ENCODE peak calls at places on chromosomes 1 and 21, in four cellular contexts. I is Right ventricle myocardium superior, R is SW480, D is RWPE1. G is an unnamed sample.

GRCh38 chr1:182779530-182779929 is 10.0 kb upstream of the NPL start:
- DNase-seq in I (no peak), R (no peak), D (no peak), G (no peak)

GRCh38 chr1:94646151-94646643 is 104.6 kb upstream of the F3 start:
- DNase-seq in I (no peak), R (peak), D (peak), G (no peak)

GRCh38 chr1:236018885-236019453 is 45.9 kb downstream of the NID1 start:
- DNase-seq in I (peak), R (no peak), D (no peak), G (no peak)

GRCh38 chr1:44112486-44112885 is 6.1 kb upstream of the KLF17 start:
- DNase-seq in I (no peak), R (no peak), D (no peak), G (no peak)

GRCh38 chr1:21605964-21606705 is 63.0 kb downstream of the RAP1GAP start:
- DNase-seq in I (no peak), R (no peak), D (no peak), G (no peak)

GRCh38 chr1:154155282-154155681 is 409 bp upstream of the NUP210L start:
- DNase-seq in I (peak), R (no peak), D (no peak), G (no peak)

GRCh38 chr21:43574741-43575465 is 84.4 kb downstream of the HSF2BP start:
- DNase-seq in I (peak), R (no peak), D (no peak), G (no peak)

GRCh38 chr1:169146536-169147214 is 40.2 kb downstream of the ATP1B1 start:
- DNase-seq in I (no peak), R (no peak), D (no peak), G (no peak)

GRCh38 chr21:45455321-45456013 is 50.5 kb downstream of the COL18A1 start:
- DNase-seq in I (peak), R (peak), D (peak), G (peak)